ENCODE peak calls at places on chromosomes 4 and X, in six cellular contexts. S is islet precursor cell; J is ELF-1; F is stimulated activated CD4-positive, alpha-beta T cell treated with anti-CD3 and anti-CD28 coated beads, Interleukin-4, amount 100 ng/mL, for 4 hours; Q is HT-29; B is fibroblast of villous mesenchyme. X is an unnamed sample.

GRCh38 chr4:122692641-122693520 is 39.6 kb upstream of the BBS12 start:
- DNase-seq in F (no peak), S (no peak), Q (no peak), J (no peak), B (no peak), X (no peak)

GRCh38 chr4:132642196-132642817 is 506.8 kb upstream of the PCDH10 start:
- DNase-seq in Q (peak; percentile 53), J (peak; percentile 65), B (peak; percentile 16), F (no peak), S (peak; percentile 64), X (peak; percentile 55)

GRCh38 chrX:42102586-42103282 is 179.4 kb upstream of the CASK start:
- DNase-seq in J (peak; percentile 39), Q (no peak), B (no peak), S (no peak), F (no peak), X (no peak)

GRCh38 chrX:134898450-134898849 is 92.3 kb upstream of the SMIM10 start:
- DNase-seq in J (no peak), F (no peak), S (no peak), Q (no peak), B (peak; percentile 64), X (no peak)

GRCh38 chr4:54566608-54567007 is 91.1 kb upstream of the KIT start:
- DNase-seq in B (no peak), J (no peak), Q (no peak), F (no peak), S (no peak), X (no peak)

GRCh38 chr4:52912608-52913007 is 50.5 kb downstream of the RASL11B start:
- DNase-seq in J (no peak), F (no peak), S (no peak), B (peak; percentile 18), Q (no peak), X (no peak)

GRCh38 chrX:41014776-41015175 is 70.5 kb upstream of the USP9X start:
- DNase-seq in B (peak; percentile 15), Q (no peak), S (no peak), F (no peak), J (no peak), X (no peak)

GRCh38 chrX:20266810-20267598 is at the start of gene RPS6KA3:
- DNase-seq in S (peak; percentile 91), F (peak; percentile 88), Q (peak; percentile 84), J (peak; percentile 92), B (peak; percentile 90), X (peak; percentile 80)

GRCh38 chr4:166143227-166143626 is 270.2 kb downstream of the TLL1 start:
- DNase-seq in Q (no peak), J (no peak), B (peak; percentile 5), S (no peak), F (no peak), X (no peak)

GRCh38 chr4:145583656-145584055 is 35.5 kb upstream of the MMAA start:
- DNase-seq in J (no peak), Q (no peak), B (peak; percentile 18), F (no peak), S (no peak), X (no peak)

GRCh38 chr4:70670332-70671014 is 4.2 kb upstream of the JCHAIN start:
- DNase-seq in Q (no peak), F (no peak), B (peak; percentile 22), S (no peak), J (no peak), X (no peak)

GRCh38 chrX:41332005-41332404 is 2.0 kb upstream of the DDX3X start:
- DNase-seq in F (no peak), J (no peak), B (no peak), S (no peak), Q (no peak), X (no peak)

GRCh38 chrX:45709381-45709780 is 508.7 kb upstream of the DIPK2B start:
- DNase-seq in Q (no peak), F (no peak), B (no peak), S (no peak), J (no peak), X (no peak)

GRCh38 chrX:115582035-115582870 is 21.3 kb downstream of the PLS3 start:
- DNase-seq in Q (no peak), J (no peak), F (no peak), S (no peak), B (no peak), X (no peak)

GRCh38 chrX:826026-826425 is 195.4 kb downstream of the SHOX start:
- DNase-seq in B (peak; percentile 1), Q (no peak), F (no peak), S (no peak), J (no peak), X (no peak)

GRCh38 chrX:153474718-153475117 is 4.3 kb upstream of the HAUS7 start:
- DNase-seq in S (peak; percentile 73), J (peak; percentile 62), Q (no peak), F (peak; percentile 70), B (peak; percentile 51), X (no peak)

GRCh38 chr4:35465096-35465495 is 779.2 kb downstream of the ARAP2 start:
- DNase-seq in S (no peak), Q (no peak), B (no peak), J (no peak), F (no peak), X (no peak)

GRCh38 chr4:36283912-36284465 is 2.6 kb downstream of the DTHD1 start:
- DNase-seq in B (peak; percentile 3), J (no peak), F (no peak), Q (no peak), S (no peak), X (no peak)

X was measured in HEK293T.